ENCODE peak calls at places on chromosomes 6 and 20, in seven cellular contexts. L is Peyer's patch, W is neural crest cell, A is neural progenitor cell, Y is AG04450, B is endothelial cell, Z is AG09309. J is an unnamed sample.

GRCh38 chr6:5582758-5583157 is 321.4 kb downstream of the FARS2 start:
- DNase-seq in L (no peak), W (no peak), A (no peak), Y (no peak), B (no peak), Z (no peak), J (no peak)

GRCh38 chr6:39791850-39792500 is at the start of gene DAAM2:
- DNase-seq in L (peak), W (peak), A (peak), Y (no peak), B (peak), Z (no peak), J (peak)

GRCh38 chr6:14540276-14540675 is 422.7 kb downstream of the CD83 start:
- DNase-seq in L (no peak), W (no peak), A (peak), Y (no peak), B (no peak), Z (no peak), J (no peak)

GRCh38 chr6:94278146-94278545 is 858.8 kb upstream of the EPHA7 start:
- DNase-seq in L (no peak), W (no peak), A (peak), Y (no peak), B (no peak), Z (no peak), J (no peak)

GRCh38 chr20:32479012-32479411 is 106.1 kb downstream of the NOL4L start:
- DNase-seq in L (no peak), W (no peak), A (no peak), Y (no peak), B (no peak), Z (no peak), J (no peak)

GRCh38 chr6:64062960-64063683 is 427.5 kb downstream of the PHF3 start:
- DNase-seq in L (no peak), W (no peak), A (no peak), Y (no peak), B (no peak), Z (no peak), J (no peak)

GRCh38 chr6:81098109-81098814 is 654.2 kb downstream of the TENT5A start:
- DNase-seq in L (no peak), W (no peak), A (no peak), Y (no peak), B (no peak), Z (no peak), J (no peak)

GRCh38 chr6:2688416-2689064 is 62.2 kb downstream of the MYLK4 start:
- DNase-seq in L (no peak), W (no peak), A (no peak), Y (peak), B (no peak), Z (peak), J (peak)

GRCh38 chr6:25601797-25602679 is 50.0 kb upstream of the SCGN start:
- DNase-seq in L (no peak), W (no peak), A (peak), Y (peak), B (no peak), Z (peak), J (peak)

GRCh38 chr6:53159558-53159957 is 10.9 kb upstream of the GCM1 start:
- DNase-seq in L (no peak), W (no peak), A (no peak), Y (no peak), B (no peak), Z (no peak), J (no peak)

GRCh38 chr6:52293067-52293466 is 8.5 kb upstream of the MCM3 start:
- DNase-seq in L (no peak), W (no peak), A (no peak), Y (no peak), B (no peak), Z (no peak), J (no peak)

GRCh38 chr6:19837511-19838441 is 606 bp downstream of the ID4 start:
- DNase-seq in L (no peak), W (peak), A (peak), Y (no peak), B (peak), Z (no peak), J (peak)

GRCh38 chr6:42911171-42912021 is 4.5 kb upstream of the PTCRA start:
- DNase-seq in L (no peak), W (peak), A (peak), Y (no peak), B (peak), Z (no peak), J (no peak)

GRCh38 chr20:36572701-36573102 is 695 bp upstream of the TGIF2 start:
- DNase-seq in L (peak), W (peak), A (peak), Y (no peak), B (peak), Z (no peak), J (peak)

GRCh38 chr6:6007311-6008113 is 787 bp upstream of the NRN1 start:
- DNase-seq in L (no peak), W (peak), A (peak), Y (no peak), B (peak), Z (no peak), J (peak)

GRCh38 chr20:32387262-32387661 is 29.1 kb downstream of the ASXL1 start:
- DNase-seq in L (no peak), W (no peak), A (no peak), Y (no peak), B (no peak), Z (no peak), J (no peak)

GRCh38 chr6:4853782-4854511 is 77.7 kb downstream of the CDYL start:
- DNase-seq in L (peak), W (no peak), A (no peak), Y (no peak), B (no peak), Z (no peak), J (no peak)

GRCh38 chr6:52524921-52525320 is 51.9 kb downstream of the TRAM2 start:
- DNase-seq in L (no peak), W (no peak), A (peak), Y (no peak), B (no peak), Z (no peak), J (no peak)

GRCh38 chr20:37976862-37977261 is 56.4 kb downstream of the TTI1 start:
- DNase-seq in L (no peak), W (no peak), A (peak), Y (no peak), B (no peak), Z (no peak), J (no peak)

GRCh38 chr6:30664994-30665767 is 7.6 kb downstream of the DHX16 start:
- DNase-seq in L (no peak), W (no peak), A (no peak), Y (no peak), B (no peak), Z (no peak), J (no peak)

GRCh38 chr20:2626853-2627541 is 25.4 kb upstream of the NOP56 start:
- DNase-seq in L (peak), W (no peak), A (no peak), Y (no peak), B (no peak), Z (peak), J (no peak)

GRCh38 chr20:2633381-2633780 is 19.1 kb upstream of the NOP56 start:
- DNase-seq in L (no peak), W (no peak), A (no peak), Y (no peak), B (no peak), Z (no peak), J (no peak)

DNA sequence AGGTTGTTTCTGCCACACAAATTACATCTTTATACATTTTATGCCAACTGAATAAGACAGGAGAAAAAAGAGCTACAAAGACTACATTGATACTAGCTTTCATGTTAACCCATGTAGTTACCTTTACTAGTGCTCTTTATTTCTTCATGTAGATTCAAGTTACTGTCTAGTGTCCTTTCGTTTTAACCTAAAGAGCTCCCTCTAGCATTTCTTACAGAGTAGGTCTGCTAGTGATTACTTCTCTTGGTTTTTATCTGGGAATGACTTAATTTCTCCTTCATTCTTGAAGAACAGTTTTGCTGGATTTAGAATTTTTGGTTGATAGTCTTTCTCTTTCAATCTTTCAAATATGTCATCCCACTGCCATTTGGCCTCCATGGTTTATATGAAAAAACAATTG is 21.2 kb upstream of the NOP56 start:
- DNase-seq in L (no peak), W (no peak), A (no peak), Y (no peak), B (no peak), Z (no peak), J (no peak)
- TF ChIP-seq CTCF in L (no peak), W (no peak), A (peak), Y (no peak), B (no peak), Z (no peak), J (no peak)

DNA sequence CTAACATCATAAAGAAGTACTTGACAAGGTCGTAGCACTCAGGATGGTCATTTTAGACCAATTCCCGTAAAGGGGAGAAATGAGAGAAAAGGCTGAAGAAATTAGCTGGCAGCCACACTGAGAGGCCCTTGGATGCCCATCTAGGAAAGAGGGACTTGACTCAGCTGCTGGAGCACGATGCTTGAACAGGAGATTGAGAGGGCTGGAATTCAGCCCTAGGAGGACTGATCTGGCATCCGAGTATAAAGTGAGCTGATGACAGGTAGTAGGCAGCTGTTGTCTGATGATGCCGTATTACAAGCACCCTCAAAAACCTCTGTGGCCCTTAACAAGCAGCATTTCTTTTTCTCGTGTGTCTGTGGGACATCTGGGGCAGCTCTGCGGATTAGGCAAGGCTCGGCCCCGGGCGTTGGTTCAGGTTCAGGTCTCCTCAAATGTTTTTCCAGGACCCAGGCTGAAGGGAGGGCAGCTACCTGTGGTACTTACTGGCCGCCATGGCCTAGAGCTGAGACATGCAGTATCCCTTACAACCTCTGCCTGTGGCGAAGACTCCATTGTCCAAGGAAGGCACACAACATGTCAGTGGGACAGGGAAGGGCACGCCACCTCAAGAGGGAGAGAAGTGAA is 219.6 kb upstream of the SNX9 start:
- DNase-seq in L (peak), W (no peak), A (no peak), Y (no peak), B (no peak), Z (no peak), J (no peak)
- TF ChIP-seq CTCF in L (no peak), W (no peak), A (no peak), Y (no peak), B (no peak), Z (no peak), J (no peak)

GRCh38 chr6:149963462-149964242 is at the start of gene ULBP1:
- DNase-seq in L (peak), W (peak), A (peak), Y (peak), B (peak), Z (peak), J (peak)

GRCh38 chr6:149963212-149963461 is 606 bp upstream of the ULBP1 start:
- DNase-seq in L (no peak), W (peak), A (no peak), Y (no peak), B (peak), Z (no peak), J (peak)

GRCh38 chr6:149960488-149960887 is 3.3 kb upstream of the ULBP1 start:
- DNase-seq in L (no peak), W (no peak), A (no peak), Y (no peak), B (no peak), Z (no peak), J (no peak)

GRCh38 chr6:149962461-149963211 is 1.1 kb upstream of the ULBP1 start:
- DNase-seq in L (no peak), W (no peak), A (no peak), Y (no peak), B (no peak), Z (no peak), J (no peak)

GRCh38 chr6:149961728-149962425 is 1.9 kb upstream of the ULBP1 start:
- DNase-seq in L (no peak), W (no peak), A (peak), Y (no peak), B (peak), Z (no peak), J (no peak)
- TF ChIP-seq CTCF in L (no peak), W (peak), A (peak), Y (peak), B (no peak), Z (peak), J (no peak)

GRCh38 chr6:16286151-16286522 is 47.8 kb downstream of the GMPR start:
- DNase-seq in L (no peak), W (peak), A (peak), Y (no peak), B (peak), Z (no peak), J (peak)
- TF ChIP-seq CTCF in L (no peak), W (peak), A (peak), Y (peak), B (peak), Z (peak), J (peak)

GRCh38 chr20:235891-236290 is 8.8 kb downstream of the DEFB129 start:
- DNase-seq in L (no peak), W (no peak), A (peak), Y (no peak), B (no peak), Z (no peak), J (no peak)
- TF ChIP-seq CTCF in L (no peak), W (no peak), A (peak), Y (no peak), B (no peak), Z (peak), J (no peak)

GRCh38 chr6:119284861-119285521 is 64.6 kb downstream of the MAN1A1 start:
- DNase-seq in L (no peak), W (no peak), A (peak), Y (no peak), B (peak), Z (no peak), J (no peak)
- TF ChIP-seq CTCF in L (no peak), W (peak), A (peak), Y (no peak), B (peak), Z (peak), J (no peak)

DNA sequence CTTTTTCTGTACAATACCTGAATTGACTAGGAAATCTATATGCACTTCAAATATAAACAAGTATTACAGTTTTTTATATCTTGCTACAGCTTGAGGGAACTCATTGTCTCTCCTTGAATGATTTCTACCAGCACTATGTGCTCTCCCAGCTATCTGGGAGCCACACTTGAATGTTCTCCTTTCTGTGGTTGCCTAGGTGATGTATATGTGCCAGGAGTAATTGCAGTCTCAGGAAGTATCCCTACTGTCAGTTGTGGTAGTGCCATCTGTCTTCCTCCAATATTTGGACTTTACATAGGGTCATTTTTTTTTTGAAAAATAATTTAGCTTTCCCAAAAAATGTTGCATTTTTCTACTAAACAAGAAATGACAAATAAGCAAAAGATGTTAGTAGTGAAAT is 288.0 kb upstream of the PLCB4 start:
- DNase-seq in L (no peak), W (no peak), A (no peak), Y (no peak), B (no peak), Z (no peak), J (no peak)
- TF ChIP-seq CTCF in L (no peak), W (no peak), A (no peak), Y (no peak), B (no peak), Z (no peak), J (no peak)

DNA sequence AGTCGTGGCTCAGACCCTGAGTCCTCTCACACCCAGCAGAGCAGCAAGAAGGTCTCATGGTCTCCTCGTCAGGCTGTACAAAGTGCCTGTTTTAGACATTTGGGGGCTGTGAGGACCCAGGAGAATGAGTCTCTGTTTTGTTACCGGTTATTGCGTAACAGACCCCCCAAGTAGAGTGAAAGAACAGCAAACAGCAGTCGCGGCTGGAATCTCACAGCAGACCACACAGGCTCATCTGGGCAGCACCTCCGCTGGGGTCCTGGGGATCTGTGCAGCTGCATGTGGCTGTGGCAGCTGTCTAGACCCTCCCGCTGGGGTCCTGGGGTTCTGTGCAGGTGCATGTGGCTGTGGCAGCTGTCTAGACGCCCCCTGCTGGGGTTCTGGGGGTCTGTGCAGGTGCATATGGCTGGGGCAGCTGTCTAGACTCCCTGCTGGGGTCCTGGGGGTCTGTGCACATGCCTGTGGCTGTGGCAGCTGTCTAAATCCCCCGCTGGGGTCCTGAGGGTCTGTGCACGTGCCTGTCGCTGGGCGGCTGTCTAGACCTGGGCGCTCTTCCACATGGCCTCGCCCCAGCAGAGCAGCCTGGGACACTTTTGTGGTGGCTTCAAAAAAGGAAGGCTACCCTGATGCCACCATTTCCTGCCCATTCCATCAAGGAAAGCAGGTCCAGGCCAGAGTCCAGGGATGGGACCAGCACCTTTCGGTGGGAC is 24.7 kb downstream of the ENTPD6 start:
- DNase-seq in L (no peak), W (no peak), A (peak), Y (no peak), B (no peak), Z (no peak), J (no peak)
- TF ChIP-seq CTCF in L (no peak), W (peak), A (peak), Y (peak), B (peak), Z (peak), J (no peak)

DNA sequence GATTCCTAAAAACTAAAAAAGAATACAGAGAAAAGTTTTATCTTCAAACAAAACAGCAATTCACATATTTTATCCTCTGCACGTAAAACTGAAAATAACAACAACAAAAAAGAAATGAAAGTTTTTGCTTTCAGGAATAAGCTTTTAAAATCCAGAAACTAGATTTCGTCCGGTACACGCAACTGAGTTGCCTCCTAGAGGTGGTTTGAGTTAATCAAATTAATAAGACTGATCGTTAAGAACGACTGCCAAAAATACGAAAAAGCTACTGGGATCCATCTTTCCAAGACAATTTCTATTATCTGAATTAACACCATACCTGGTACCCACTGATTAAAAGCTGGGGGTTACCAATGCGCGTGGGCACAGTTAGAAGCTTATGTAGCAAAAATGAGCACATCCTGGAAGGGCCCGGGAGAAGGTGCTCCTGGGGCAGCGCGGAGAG is 679 bp downstream of the PDCD2 start:
- DNase-seq in L (no peak), W (no peak), A (no peak), Y (no peak), B (no peak), Z (no peak), J (peak)
- TF ChIP-seq CTCF in L (no peak), W (peak), A (peak), Y (peak), B (no peak), Z (peak), J (no peak)

J was measured in GM20000.